ENCODE peak calls at places on chromosomes 4 and X, in six cellular contexts. One of them, this sample, is unnamed.

GRCh38 chr4:92455956-92456355 is 152.2 kb downstream of the GRID2 start:
- DNase-seq in HCT116: no peak
- DNase-seq in retinal pigment epithelial cell: no peak
- DNase-seq in ovary: no peak
- DNase-seq in cardiac fibroblast: no peak
- DNase-seq in lower leg skin: no peak
- DNase-seq in this sample: no peak

GRCh38 chr4:152073738-152074137 is 312.9 kb upstream of the GATB start:
- DNase-seq in ovary: peak
- DNase-seq in lower leg skin: no peak
- DNase-seq in retinal pigment epithelial cell: no peak
- DNase-seq in cardiac fibroblast: peak
- DNase-seq in HCT116: no peak
- DNase-seq in this sample: no peak

GRCh38 chrX:68183612-68184214 is 249.6 kb downstream of the OPHN1 start:
- DNase-seq in lower leg skin: no peak
- DNase-seq in HCT116: no peak
- DNase-seq in ovary: no peak
- DNase-seq in retinal pigment epithelial cell: no peak
- DNase-seq in cardiac fibroblast: peak
- DNase-seq in this sample: no peak

GRCh38 chr4:108045687-108046024 is 56.0 kb downstream of the HADH start:
- DNase-seq in HCT116: no peak
- DNase-seq in retinal pigment epithelial cell: no peak
- DNase-seq in ovary: no peak
- DNase-seq in lower leg skin: no peak
- DNase-seq in cardiac fibroblast: peak
- DNase-seq in this sample: no peak

GRCh38 chrX:1493877-1494510 is 41.3 kb upstream of the ASMTL start:
- DNase-seq in retinal pigment epithelial cell: no peak
- DNase-seq in HCT116: no peak
- DNase-seq in ovary: no peak
- DNase-seq in lower leg skin: no peak
- DNase-seq in cardiac fibroblast: no peak
- DNase-seq in this sample: peak

GRCh38 chr4:76977731-76978350 is 28.3 kb downstream of the SEPTIN11 start:
- DNase-seq in HCT116: no peak
- DNase-seq in cardiac fibroblast: peak
- DNase-seq in ovary: no peak
- DNase-seq in lower leg skin: no peak
- DNase-seq in retinal pigment epithelial cell: no peak
- DNase-seq in this sample: no peak

GRCh38 chr4:159296061-159296460 is 193.2 kb downstream of the RAPGEF2 start:
- DNase-seq in HCT116: no peak
- DNase-seq in retinal pigment epithelial cell: no peak
- DNase-seq in ovary: no peak
- DNase-seq in cardiac fibroblast: peak
- DNase-seq in lower leg skin: no peak
- DNase-seq in this sample: no peak

GRCh38 chrX:19334945-19335626 is 8.6 kb upstream of the PDHA1 start:
- DNase-seq in cardiac fibroblast: peak
- DNase-seq in ovary: no peak
- DNase-seq in lower leg skin: no peak
- DNase-seq in HCT116: peak
- DNase-seq in retinal pigment epithelial cell: no peak
- DNase-seq in this sample: no peak

GRCh38 chr4:128468485-128468989 is 180.9 kb upstream of the PGRMC2 start:
- DNase-seq in retinal pigment epithelial cell: peak
- DNase-seq in lower leg skin: peak
- DNase-seq in ovary: no peak
- DNase-seq in HCT116: no peak
- DNase-seq in cardiac fibroblast: peak
- DNase-seq in this sample: no peak

GRCh38 chrX:79270401-79270800 is 96.7 kb downstream of the ITM2A start:
- DNase-seq in lower leg skin: peak
- DNase-seq in retinal pigment epithelial cell: no peak
- DNase-seq in cardiac fibroblast: no peak
- DNase-seq in ovary: no peak
- DNase-seq in HCT116: no peak
- DNase-seq in this sample: no peak

GRCh38 chrX:124239911-124240310 is 92.5 kb upstream of the TEX13D start:
- DNase-seq in cardiac fibroblast: no peak
- DNase-seq in HCT116: no peak
- DNase-seq in ovary: no peak
- DNase-seq in lower leg skin: no peak
- DNase-seq in retinal pigment epithelial cell: no peak
- DNase-seq in this sample: no peak

GRCh38 chr4:184375027-184375426 is 99.3 kb downstream of the IRF2 start:
- DNase-seq in cardiac fibroblast: peak
- DNase-seq in lower leg skin: no peak
- DNase-seq in ovary: no peak
- DNase-seq in retinal pigment epithelial cell: no peak
- DNase-seq in HCT116: no peak
- DNase-seq in this sample: no peak

GRCh38 chr4:10144971-10145370 is 28.4 kb upstream of the WDR1 start:
- DNase-seq in cardiac fibroblast: no peak
- DNase-seq in lower leg skin: no peak
- DNase-seq in retinal pigment epithelial cell: no peak
- DNase-seq in ovary: no peak
- DNase-seq in HCT116: no peak
- DNase-seq in this sample: no peak

GRCh38 chr4:133711817-133712216 is 489.8 kb downstream of the PABPC4L start:
- DNase-seq in lower leg skin: no peak
- DNase-seq in HCT116: no peak
- DNase-seq in retinal pigment epithelial cell: no peak
- DNase-seq in cardiac fibroblast: peak
- DNase-seq in ovary: no peak
- DNase-seq in this sample: no peak

GRCh38 chr4:121360496-121360895 is 20.3 kb downstream of the QRFPR start:
- DNase-seq in ovary: no peak
- DNase-seq in lower leg skin: no peak
- DNase-seq in cardiac fibroblast: peak
- DNase-seq in retinal pigment epithelial cell: no peak
- DNase-seq in HCT116: no peak
- DNase-seq in this sample: no peak

GRCh38 chr4:10099521-10100325 is 16.9 kb downstream of the WDR1 start:
- DNase-seq in retinal pigment epithelial cell: no peak
- DNase-seq in lower leg skin: no peak
- DNase-seq in cardiac fibroblast: no peak
- DNase-seq in HCT116: no peak
- DNase-seq in ovary: no peak
- DNase-seq in this sample: no peak

GRCh38 chr4:96483308-96484030 is 643.6 kb downstream of the PDHA2 start:
- DNase-seq in lower leg skin: no peak
- DNase-seq in ovary: no peak
- DNase-seq in cardiac fibroblast: peak
- DNase-seq in retinal pigment epithelial cell: no peak
- DNase-seq in HCT116: peak
- DNase-seq in this sample: no peak

GRCh38 chr4:6991771-6992557 is 51.2 kb upstream of the TADA2B start:
- DNase-seq in HCT116: no peak
- DNase-seq in ovary: peak
- DNase-seq in cardiac fibroblast: peak
- DNase-seq in retinal pigment epithelial cell: peak
- DNase-seq in lower leg skin: peak
- DNase-seq in this sample: peak

GRCh38 chr4:153143527-153144348 is 60.5 kb upstream of the TRIM2 start:
- DNase-seq in ovary: no peak
- DNase-seq in cardiac fibroblast: peak
- DNase-seq in HCT116: peak
- DNase-seq in retinal pigment epithelial cell: peak
- DNase-seq in lower leg skin: no peak
- DNase-seq in this sample: no peak

GRCh38 chr4:55458164-55458563 is 62.4 kb downstream of the TMEM165 start:
- DNase-seq in cardiac fibroblast: peak
- DNase-seq in ovary: no peak
- DNase-seq in lower leg skin: no peak
- DNase-seq in HCT116: no peak
- DNase-seq in retinal pigment epithelial cell: no peak
- DNase-seq in this sample: no peak

GRCh38 chr4:54400188-54400587 is 171.1 kb downstream of the PDGFRA start:
- DNase-seq in retinal pigment epithelial cell: no peak
- DNase-seq in HCT116: no peak
- DNase-seq in cardiac fibroblast: no peak
- DNase-seq in ovary: no peak
- DNase-seq in lower leg skin: no peak
- DNase-seq in this sample: no peak

GRCh38 chrX:101362116-101362515 is 13.6 kb upstream of the TIMM8A start:
- DNase-seq in retinal pigment epithelial cell: no peak
- DNase-seq in lower leg skin: no peak
- DNase-seq in ovary: no peak
- DNase-seq in HCT116: no peak
- DNase-seq in cardiac fibroblast: no peak
- DNase-seq in this sample: no peak

GRCh38 chrX:101359966-101360365 is 11.4 kb upstream of the TIMM8A start:
- DNase-seq in retinal pigment epithelial cell: no peak
- DNase-seq in ovary: no peak
- DNase-seq in cardiac fibroblast: peak
- DNase-seq in lower leg skin: no peak
- DNase-seq in HCT116: no peak
- DNase-seq in this sample: no peak

GRCh38 chrX:101362757-101363156 is 14.2 kb upstream of the TIMM8A start:
- DNase-seq in lower leg skin: no peak
- DNase-seq in ovary: no peak
- DNase-seq in HCT116: no peak
- DNase-seq in retinal pigment epithelial cell: no peak
- DNase-seq in cardiac fibroblast: no peak
- DNase-seq in this sample: no peak

DNA sequence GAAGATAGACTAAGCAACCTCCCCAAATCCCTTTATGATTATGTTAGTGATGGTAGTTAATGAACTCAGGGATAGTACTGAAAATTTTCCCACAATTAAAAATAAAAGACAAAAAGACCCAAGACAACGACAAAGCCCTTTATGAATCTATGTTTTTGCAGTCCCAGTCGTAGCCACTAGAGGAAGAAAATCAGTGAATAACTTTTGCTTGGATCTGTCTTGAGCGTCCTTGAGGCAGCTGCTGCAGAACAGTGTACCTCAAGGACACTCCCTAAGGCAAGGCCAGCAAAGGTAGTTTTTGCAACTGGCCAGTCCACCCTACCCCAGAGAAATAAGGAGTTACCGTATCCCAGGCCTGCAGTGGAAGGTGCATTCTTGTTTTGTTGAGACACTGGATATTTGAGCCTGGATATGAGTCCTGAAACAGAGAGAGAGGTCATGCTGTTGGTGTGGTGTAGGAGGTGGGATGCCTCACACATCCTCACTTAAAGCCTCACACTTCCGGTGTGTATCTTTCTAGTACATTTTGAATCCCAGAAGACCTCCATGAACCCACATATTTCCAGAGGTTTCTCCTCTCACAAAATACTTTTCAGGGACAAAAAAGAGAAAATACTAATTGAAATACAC is 8.7 kb upstream of the TIMM8A start:
- DNase-seq in retinal pigment epithelial cell: no peak
- DNase-seq in lower leg skin: no peak
- DNase-seq in cardiac fibroblast: peak
- DNase-seq in ovary: no peak
- DNase-seq in HCT116: peak
- DNase-seq in this sample: no peak
- TF ChIP-seq CTCF in retinal pigment epithelial cell: peak
- TF ChIP-seq CTCF in lower leg skin: no peak
- TF ChIP-seq CTCF in cardiac fibroblast: peak
- TF ChIP-seq CTCF in ovary: no peak
- TF ChIP-seq CTCF in HCT116: peak
- TF ChIP-seq CTCF in this sample: no peak

DNA sequence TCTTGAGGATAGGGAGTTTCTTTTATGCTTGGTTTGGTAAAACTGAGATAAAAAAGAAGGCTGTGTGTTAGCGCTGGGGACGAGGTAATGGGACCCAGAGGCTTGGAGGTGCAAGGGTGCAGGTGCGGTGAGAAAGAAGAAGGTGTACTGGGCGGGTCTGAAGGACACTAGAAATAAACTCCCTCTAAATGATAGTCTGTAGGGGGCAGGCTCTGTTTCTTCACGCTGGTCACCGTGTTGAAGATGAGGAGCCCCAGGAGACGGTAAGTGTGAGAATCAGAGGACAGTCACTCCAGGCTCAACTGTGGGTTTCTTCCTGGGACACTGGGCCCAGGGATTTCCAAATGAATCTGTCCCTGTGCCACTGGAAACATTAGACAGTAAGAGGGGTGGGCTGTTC is 131.4 kb downstream of the SORBS2 start:
- DNase-seq in retinal pigment epithelial cell: no peak
- DNase-seq in ovary: no peak
- DNase-seq in lower leg skin: no peak
- DNase-seq in cardiac fibroblast: no peak
- DNase-seq in HCT116: no peak
- DNase-seq in this sample: no peak
- H3K4me3 ChIP-seq in retinal pigment epithelial cell: no peak
- H3K4me3 ChIP-seq in ovary: no peak
- H3K4me3 ChIP-seq in lower leg skin: no peak
- H3K4me3 ChIP-seq in cardiac fibroblast: no peak
- H3K4me3 ChIP-seq in HCT116: no peak
- H3K4me3 ChIP-seq in this sample: no peak

GRCh38 chrX:100798815-100799214 is 21.4 kb upstream of the CSTF2 start:
- DNase-seq in cardiac fibroblast: no peak
- DNase-seq in retinal pigment epithelial cell: no peak
- DNase-seq in lower leg skin: no peak
- DNase-seq in HCT116: no peak
- DNase-seq in ovary: no peak
- DNase-seq in this sample: no peak
- TF ChIP-seq CTCF in cardiac fibroblast: no peak
- TF ChIP-seq CTCF in retinal pigment epithelial cell: no peak
- TF ChIP-seq CTCF in lower leg skin: no peak
- TF ChIP-seq CTCF in HCT116: no peak
- TF ChIP-seq CTCF in ovary: no peak
- TF ChIP-seq CTCF in this sample: no peak

GRCh38 chrX:47191331-47191730 is 2.3 kb upstream of the UBA1 start:
- DNase-seq in HCT116: peak
- DNase-seq in ovary: no peak
- DNase-seq in retinal pigment epithelial cell: no peak
- DNase-seq in lower leg skin: no peak
- DNase-seq in cardiac fibroblast: peak
- DNase-seq in this sample: no peak
- H3K4me3 ChIP-seq in HCT116: peak
- H3K4me3 ChIP-seq in ovary: peak
- H3K4me3 ChIP-seq in retinal pigment epithelial cell: peak
- H3K4me3 ChIP-seq in lower leg skin: peak
- H3K4me3 ChIP-seq in cardiac fibroblast: peak
- H3K4me3 ChIP-seq in this sample: peak

DNA sequence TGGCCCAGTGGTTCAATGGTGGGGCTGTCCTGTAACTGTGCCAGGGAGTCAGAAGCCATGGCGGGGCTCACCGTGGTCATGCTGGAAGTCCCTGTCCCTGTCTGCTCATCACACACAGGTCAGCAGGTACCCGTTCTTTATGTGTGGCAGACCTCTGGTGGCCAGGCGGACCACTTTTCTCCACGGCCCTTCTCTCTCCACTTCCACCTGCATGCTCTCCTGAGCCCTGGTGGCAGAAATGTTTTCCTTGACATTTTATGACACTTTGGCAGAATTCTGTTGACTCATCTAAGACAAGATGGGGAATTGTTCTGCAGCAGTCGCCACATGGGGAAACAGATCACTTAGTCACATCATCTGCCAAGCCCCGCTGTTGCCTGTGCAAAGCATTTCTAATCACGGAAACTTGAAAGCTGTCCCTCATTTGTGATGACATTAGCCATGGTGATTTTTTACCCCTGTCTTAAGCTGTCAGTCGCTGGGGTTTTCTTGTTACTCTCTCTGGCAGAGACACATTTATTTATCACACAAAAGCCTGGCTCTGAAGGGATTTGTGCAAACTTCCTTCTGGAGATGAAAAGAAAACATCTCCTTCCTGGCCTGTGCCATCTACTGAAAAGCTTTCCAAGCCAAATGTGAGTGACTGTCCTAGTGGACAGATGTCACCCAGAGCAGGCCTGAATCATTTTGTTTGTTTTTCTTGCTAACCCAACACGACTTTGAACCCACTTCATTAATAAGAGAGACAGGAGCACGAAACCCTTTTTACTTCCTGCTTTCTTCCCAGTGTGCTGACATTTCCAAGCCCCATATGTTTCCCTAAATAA is 38.8 kb upstream of the STIM2 start:
- DNase-seq in HCT116: peak
- DNase-seq in ovary: no peak
- DNase-seq in retinal pigment epithelial cell: no peak
- DNase-seq in cardiac fibroblast: peak
- DNase-seq in lower leg skin: no peak
- DNase-seq in this sample: no peak
- TF ChIP-seq CTCF in HCT116: peak
- TF ChIP-seq CTCF in ovary: no peak
- TF ChIP-seq CTCF in retinal pigment epithelial cell: no peak
- TF ChIP-seq CTCF in cardiac fibroblast: no peak
- TF ChIP-seq CTCF in lower leg skin: no peak
- TF ChIP-seq CTCF in this sample: no peak